ENCODE peak calls at places on chromosomes 4 and X, in four cellular contexts. R is mesenchymal stem cell, X is aorta, E is lower lobe of right lung. C is an unnamed sample.

GRCh38 chr4:54281060-54281781 is 52.1 kb downstream of the PDGFRA start:
- DNase-seq in R (peak; percentile 82), X (peak; percentile 91), E (peak; percentile 63), C (peak; percentile 70)

GRCh38 chr4:26034849-26035248 is 120.8 kb downstream of the SMIM20 start:
- DNase-seq in R (no peak), X (no peak), E (no peak), C (no peak)

GRCh38 chrX:49673394-49673793 is 22.4 kb downstream of the PAGE1 start:
- DNase-seq in R (no peak), E (no peak), X (no peak), C (no peak)

GRCh38 chr4:140326395-140326993 is 47.0 kb upstream of the SCOC start:
- DNase-seq in X (no peak), R (peak; percentile 63), E (no peak), C (peak; percentile 22)

GRCh38 chrX:150587585-150588503 is 19.4 kb downstream of the MTM1 start:
- DNase-seq in X (no peak), R (no peak), E (no peak), C (no peak)

GRCh38 chr4:148442830-148443549 is 776 bp upstream of the NR3C2 start:
- DNase-seq in R (no peak), E (no peak), X (peak; percentile 77), C (no peak)

GRCh38 chrX:10157545-10157944 is 770 bp downstream of the CLCN4 start:
- DNase-seq in R (peak; percentile 42), E (no peak), X (no peak), C (no peak)

GRCh38 chr4:151957163-151957562 is 196.4 kb upstream of the GATB start:
- DNase-seq in X (no peak), E (no peak), R (peak; percentile 3), C (no peak)

GRCh38 chr4:48509543-48509942 is 19.5 kb downstream of the ZAR1 start:
- DNase-seq in X (no peak), R (no peak), E (no peak), C (no peak)

GRCh38 chrX:75061701-75062100 is 94.4 kb downstream of the ABCB7 start:
- DNase-seq in X (no peak), E (no peak), R (peak; percentile 2), C (peak; percentile 4)

GRCh38 chrX:357693-358471 is 28.8 kb downstream of the PPP2R3B start:
- DNase-seq in R (peak; percentile 54), X (peak; percentile 69), E (peak; percentile 47), C (no peak)

GRCh38 chrX:47936224-47936939 is 67.4 kb downstream of the ZNF182 start:
- DNase-seq in R (no peak), E (no peak), X (no peak), C (no peak)

GRCh38 chr4:23818097-23818648 is 71.7 kb downstream of the PPARGC1A start:
- DNase-seq in E (no peak), R (no peak), X (no peak), C (no peak)

GRCh38 chr4:145487626-145488025 is 6.0 kb downstream of the SMAD1 start:
- DNase-seq in R (no peak), E (no peak), X (no peak), C (no peak)

GRCh38 chrX:136674270-136674986 is 26.5 kb downstream of the CD40LG start:
- DNase-seq in X (no peak), E (no peak), R (no peak), C (no peak)

GRCh38 chrX:38654302-38654701 is 93.0 kb downstream of the TSPAN7 start:
- DNase-seq in R (peak; percentile 23), E (no peak), X (no peak), C (peak; percentile 28)

GRCh38 chrX:48071986-48072605 is 656 bp upstream of the ZNF630 start:
- DNase-seq in R (no peak), E (no peak), X (no peak), C (no peak)

GRCh38 chrX:107935664-107936433 is 46.3 kb downstream of the TEX13B start:
- DNase-seq in X (no peak), E (no peak), R (peak; percentile 1), C (peak; percentile 60)

GRCh38 chr4:100311181-100311580 is 120.9 kb upstream of the DDIT4L start:
- DNase-seq in E (no peak), X (no peak), R (peak; percentile 26), C (peak; percentile 42)

GRCh38 chr4:3399277-3400194 is 42.2 kb upstream of the HGFAC start:
- DNase-seq in X (no peak), R (no peak), E (no peak), C (peak; percentile 9)

GRCh38 chrX:145716226-145716625 is 101.4 kb upstream of the SLITRK2 start:
- DNase-seq in X (no peak), E (no peak), R (no peak), C (no peak)

GRCh38 chrX:67619253-67619652 is 75.4 kb downstream of the AR start:
- DNase-seq in X (no peak), E (no peak), R (peak; percentile 76), C (peak; percentile 77)

GRCh38 chr4:3770323-3771166 is 4.4 kb downstream of the ADRA2C start:
- DNase-seq in E (no peak), X (no peak), R (no peak), C (no peak)

GRCh38 chr4:181046809-181047208 is 1196.4 kb upstream of the TENM3 start:
- DNase-seq in X (no peak), R (no peak), E (no peak), C (no peak)

GRCh38 chr4:93829531-93830089 is 1.1 kb downstream of the ATOH1 start:
- DNase-seq in R (no peak), E (no peak), X (no peak), C (no peak)

GRCh38 chr4:86398187-86398586 is 38.3 kb upstream of the MAPK10 start:
- DNase-seq in E (no peak), R (no peak), X (no peak), C (no peak)

GRCh38 chr4:8537041-8537461 is 43.1 kb upstream of the GPR78 start:
- DNase-seq in R (peak; percentile 86), X (peak; percentile 36), E (no peak), C (peak; percentile 97)

GRCh38 chr4:55143858-55144257 is 18.5 kb upstream of the KDR start:
- DNase-seq in R (no peak), X (no peak), E (no peak), C (peak; percentile 19)

GRCh38 chr4:61583696-61584095 is 383.6 kb downstream of the ADGRL3 start:
- DNase-seq in X (no peak), E (no peak), R (peak; percentile 11), C (peak; percentile 81)

GRCh38 chr4:10729366-10729765 is 44.8 kb upstream of the CLNK start:
- DNase-seq in R (no peak), X (no peak), E (no peak), C (no peak)

GRCh38 chr4:137417676-137418075 is 114.6 kb downstream of the PCDH18 start:
- DNase-seq in R (no peak), X (no peak), E (no peak), C (no peak)

GRCh38 chr4:8157944-8158709 is 486 bp downstream of the ABLIM2 start:
- DNase-seq in E (no peak), X (peak; percentile 78), R (peak; percentile 14), C (no peak)

GRCh38 chrX:6015423-6015822 is 213.2 kb downstream of the NLGN4X start:
- DNase-seq in X (no peak), R (no peak), E (no peak), C (no peak)

GRCh38 chr4:25085621-25086020 is 54.9 kb upstream of the LGI2 start:
- DNase-seq in R (no peak), X (no peak), E (no peak), C (no peak)

GRCh38 chrX:129931411-129932136 is 25.6 kb downstream of the UTP14A start:
- DNase-seq in X (peak; percentile 95), E (peak; percentile 95), R (peak; percentile 92), C (peak; percentile 61)

GRCh38 chrX:130196453-130196852 is 24.7 kb downstream of the RAB33A start:
- DNase-seq in E (no peak), X (no peak), R (peak; percentile 75), C (no peak)

GRCh38 chr4:168863719-168864632 is 146.1 kb downstream of the CBR4 start:
- DNase-seq in R (no peak), E (no peak), X (no peak), C (no peak)

GRCh38 chr4:168866635-168867034 is 143.4 kb downstream of the CBR4 start:
- DNase-seq in E (no peak), R (no peak), X (no peak), C (no peak)

GRCh38 chr4:168865854-168866253 is 144.2 kb downstream of the CBR4 start:
- DNase-seq in E (no peak), R (no peak), X (no peak), C (no peak)

GRCh38 chr4:168867128-168867527 is 142.9 kb downstream of the CBR4 start:
- DNase-seq in E (no peak), R (no peak), X (no peak), C (no peak)

DNA sequence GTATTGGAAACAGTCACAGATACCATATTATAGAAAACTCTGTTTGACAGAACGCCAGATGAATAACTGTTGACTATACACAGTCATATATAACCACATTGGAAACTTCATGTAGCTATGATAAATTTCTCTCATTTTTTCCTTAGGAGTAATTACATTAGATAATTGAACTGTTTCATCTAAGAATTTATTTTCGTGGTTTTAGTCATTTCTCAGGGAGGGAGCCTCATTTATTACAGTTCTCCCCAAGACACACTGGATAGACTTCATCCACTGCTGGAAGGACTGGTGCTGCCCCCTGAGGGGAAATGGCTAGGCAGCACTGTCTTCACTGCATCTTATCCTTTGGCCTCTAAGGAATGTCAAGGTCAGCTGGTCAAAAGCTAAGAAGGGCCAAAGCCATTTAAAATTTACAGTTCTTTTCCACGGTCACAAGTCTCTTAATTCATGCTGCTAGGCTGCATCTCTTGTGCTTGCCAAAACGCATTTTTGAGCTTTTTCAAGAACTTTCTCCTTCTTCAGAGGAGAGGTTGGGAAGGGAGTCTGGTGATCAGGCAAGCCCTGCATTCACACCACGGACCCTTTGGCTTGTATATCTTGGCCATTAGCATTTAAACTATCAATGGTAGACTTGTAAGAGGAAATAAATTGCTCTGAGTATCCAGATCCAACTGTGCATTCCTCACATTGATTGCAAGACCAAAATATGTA is 145.1 kb downstream of the CBR4 start:
- DNase-seq in E (no peak), R (no peak), X (no peak), C (peak; percentile 28)
- H3K27ac ChIP-seq in E (no peak overlapping the region), R (peak overlapping the region; percentile 44), X (peak overlapping the region; percentile 50), C (no peak overlapping the region)

GRCh38 chr4:108129226-108129625 is 39.5 kb downstream of the LEF1 start:
- DNase-seq in X (no peak), E (no peak), R (no peak), C (no peak)
- H3K4me3 ChIP-seq in X (no peak overlapping the region), E (no peak overlapping the region), R (no peak overlapping the region), C (no peak overlapping the region)

GRCh38 chrX:7111518-7111917 is 36.0 kb upstream of the STS start:
- DNase-seq in R (no peak), E (no peak), X (no peak), C (no peak)

GRCh38 chrX:7117587-7117986 is 29.9 kb upstream of the STS start:
- DNase-seq in X (no peak), R (no peak), E (no peak), C (no peak)

GRCh38 chrX:7112071-7112470 is 35.4 kb upstream of the STS start:
- DNase-seq in X (no peak), E (no peak), R (no peak), C (no peak)

GRCh38 chrX:7116081-7116480 is 31.4 kb upstream of the STS start:
- DNase-seq in E (no peak), R (no peak), X (no peak), C (no peak)

GRCh38 chrX:7115557-7115956 is 32.0 kb upstream of the STS start:
- DNase-seq in X (no peak), E (no peak), R (peak; percentile 20), C (no peak)
- H3K27ac ChIP-seq in X (no peak overlapping the region), E (no peak overlapping the region), R (no peak overlapping the region), C (no peak overlapping the region)

GRCh38 chrX:53265771-53266170 is 15.6 kb downstream of the IQSEC2 start:
- DNase-seq in X (no peak), E (no peak), R (peak; percentile 28), C (peak; percentile 63)
- H3K4me3 ChIP-seq in X (no peak overlapping the region), E (no peak overlapping the region), R (no peak overlapping the region), C (no peak overlapping the region)

C was measured in mammary epithelial cell.